ENCODE peak calls at places on chromosomes 6 and 20, in ten cellular contexts. One of them, this sample, is unnamed.

GRCh38 chr6:160077526-160077925 is 44.1 kb upstream of the SLC22A1 start:
- DNase-seq in NCI-H2171 treated with DMSO at 0.1 percent for 48 hours: no peak
- DNase-seq in mucosa of descending colon: no peak
- DNase-seq in lung microvascular endothelial cell: no peak
- DNase-seq in CD4-positive, CD25-positive, alpha-beta regulatory T cell: no peak
- DNase-seq in caudate nucleus: no peak
- DNase-seq in endothelial cell: no peak
- DNase-seq in AG04450: peak
- DNase-seq in heart left ventricle: no peak
- DNase-seq in cardiac fibroblast: no peak
- DNase-seq in this sample: no peak

GRCh38 chr6:31586596-31586995 is 519 bp downstream of the LST1 start:
- DNase-seq in mucosa of descending colon: peak
- DNase-seq in cardiac fibroblast: no peak
- DNase-seq in NCI-H2171 treated with DMSO at 0.1 percent for 48 hours: no peak
- DNase-seq in CD4-positive, CD25-positive, alpha-beta regulatory T cell: peak
- DNase-seq in caudate nucleus: no peak
- DNase-seq in heart left ventricle: peak
- DNase-seq in lung microvascular endothelial cell: no peak
- DNase-seq in endothelial cell: no peak
- DNase-seq in AG04450: no peak
- DNase-seq in this sample: no peak

GRCh38 chr6:99575544-99576227 is 7.2 kb upstream of the CCNC start:
- DNase-seq in endothelial cell: no peak
- DNase-seq in lung microvascular endothelial cell: no peak
- DNase-seq in cardiac fibroblast: no peak
- DNase-seq in CD4-positive, CD25-positive, alpha-beta regulatory T cell: no peak
- DNase-seq in heart left ventricle: no peak
- DNase-seq in mucosa of descending colon: no peak
- DNase-seq in AG04450: no peak
- DNase-seq in caudate nucleus: no peak
- DNase-seq in NCI-H2171 treated with DMSO at 0.1 percent for 48 hours: no peak
- DNase-seq in this sample: no peak

GRCh38 chr6:63764318-63764916 is 128.8 kb downstream of the PHF3 start:
- DNase-seq in NCI-H2171 treated with DMSO at 0.1 percent for 48 hours: peak
- DNase-seq in mucosa of descending colon: no peak
- DNase-seq in cardiac fibroblast: peak
- DNase-seq in caudate nucleus: no peak
- DNase-seq in endothelial cell: no peak
- DNase-seq in lung microvascular endothelial cell: peak
- DNase-seq in heart left ventricle: no peak
- DNase-seq in AG04450: peak
- DNase-seq in CD4-positive, CD25-positive, alpha-beta regulatory T cell: peak
- DNase-seq in this sample: peak

GRCh38 chr6:99130897-99131873 is 183.4 kb upstream of the FBXL4 start:
- DNase-seq in mucosa of descending colon: no peak
- DNase-seq in CD4-positive, CD25-positive, alpha-beta regulatory T cell: no peak
- DNase-seq in AG04450: no peak
- DNase-seq in heart left ventricle: no peak
- DNase-seq in caudate nucleus: no peak
- DNase-seq in endothelial cell: no peak
- DNase-seq in cardiac fibroblast: no peak
- DNase-seq in lung microvascular endothelial cell: no peak
- DNase-seq in NCI-H2171 treated with DMSO at 0.1 percent for 48 hours: peak
- DNase-seq in this sample: no peak

GRCh38 chr20:63134201-63134612 is 81.7 kb downstream of the YTHDF1 start:
- DNase-seq in mucosa of descending colon: peak
- DNase-seq in caudate nucleus: no peak
- DNase-seq in lung microvascular endothelial cell: no peak
- DNase-seq in NCI-H2171 treated with DMSO at 0.1 percent for 48 hours: no peak
- DNase-seq in heart left ventricle: no peak
- DNase-seq in CD4-positive, CD25-positive, alpha-beta regulatory T cell: no peak
- DNase-seq in endothelial cell: no peak
- DNase-seq in AG04450: no peak
- DNase-seq in cardiac fibroblast: no peak
- DNase-seq in this sample: no peak

GRCh38 chr6:126664271-126664670 is 324.4 kb downstream of the CENPW start:
- DNase-seq in mucosa of descending colon: no peak
- DNase-seq in caudate nucleus: no peak
- DNase-seq in AG04450: no peak
- DNase-seq in heart left ventricle: no peak
- DNase-seq in lung microvascular endothelial cell: no peak
- DNase-seq in NCI-H2171 treated with DMSO at 0.1 percent for 48 hours: no peak
- DNase-seq in cardiac fibroblast: peak
- DNase-seq in endothelial cell: no peak
- DNase-seq in CD4-positive, CD25-positive, alpha-beta regulatory T cell: no peak
- DNase-seq in this sample: no peak

GRCh38 chr6:8437813-8438212 is 2.5 kb upstream of the SLC35B3 start:
- DNase-seq in lung microvascular endothelial cell: no peak
- DNase-seq in NCI-H2171 treated with DMSO at 0.1 percent for 48 hours: no peak
- DNase-seq in CD4-positive, CD25-positive, alpha-beta regulatory T cell: no peak
- DNase-seq in cardiac fibroblast: no peak
- DNase-seq in AG04450: no peak
- DNase-seq in mucosa of descending colon: no peak
- DNase-seq in caudate nucleus: no peak
- DNase-seq in endothelial cell: no peak
- DNase-seq in heart left ventricle: no peak
- DNase-seq in this sample: no peak

GRCh38 chr20:12111431-12112088 is 193.9 kb downstream of the BTBD3 start:
- DNase-seq in CD4-positive, CD25-positive, alpha-beta regulatory T cell: no peak
- DNase-seq in caudate nucleus: no peak
- DNase-seq in lung microvascular endothelial cell: no peak
- DNase-seq in cardiac fibroblast: no peak
- DNase-seq in NCI-H2171 treated with DMSO at 0.1 percent for 48 hours: no peak
- DNase-seq in AG04450: no peak
- DNase-seq in mucosa of descending colon: no peak
- DNase-seq in endothelial cell: no peak
- DNase-seq in heart left ventricle: no peak
- DNase-seq in this sample: no peak

GRCh38 chr6:121216928-121217327 is 117.4 kb downstream of the TBC1D32 start:
- DNase-seq in cardiac fibroblast: peak
- DNase-seq in CD4-positive, CD25-positive, alpha-beta regulatory T cell: no peak
- DNase-seq in lung microvascular endothelial cell: no peak
- DNase-seq in NCI-H2171 treated with DMSO at 0.1 percent for 48 hours: peak
- DNase-seq in AG04450: peak
- DNase-seq in heart left ventricle: no peak
- DNase-seq in caudate nucleus: no peak
- DNase-seq in endothelial cell: no peak
- DNase-seq in mucosa of descending colon: no peak
- DNase-seq in this sample: no peak

GRCh38 chr6:166008441-166009369 is 158.9 kb downstream of the TBXT start:
- DNase-seq in endothelial cell: no peak
- DNase-seq in lung microvascular endothelial cell: no peak
- DNase-seq in NCI-H2171 treated with DMSO at 0.1 percent for 48 hours: no peak
- DNase-seq in cardiac fibroblast: peak
- DNase-seq in AG04450: no peak
- DNase-seq in mucosa of descending colon: no peak
- DNase-seq in CD4-positive, CD25-positive, alpha-beta regulatory T cell: no peak
- DNase-seq in caudate nucleus: peak
- DNase-seq in heart left ventricle: no peak
- DNase-seq in this sample: no peak

GRCh38 chr6:82906489-82906888 is 159.2 kb downstream of the UBE3D start:
- DNase-seq in CD4-positive, CD25-positive, alpha-beta regulatory T cell: no peak
- DNase-seq in lung microvascular endothelial cell: peak
- DNase-seq in NCI-H2171 treated with DMSO at 0.1 percent for 48 hours: no peak
- DNase-seq in endothelial cell: no peak
- DNase-seq in heart left ventricle: no peak
- DNase-seq in mucosa of descending colon: no peak
- DNase-seq in caudate nucleus: no peak
- DNase-seq in AG04450: peak
- DNase-seq in cardiac fibroblast: peak
- DNase-seq in this sample: no peak

GRCh38 chr6:116191881-116192280 is 62.0 kb downstream of the TSPYL4 start:
- DNase-seq in AG04450: no peak
- DNase-seq in mucosa of descending colon: no peak
- DNase-seq in cardiac fibroblast: no peak
- DNase-seq in endothelial cell: no peak
- DNase-seq in CD4-positive, CD25-positive, alpha-beta regulatory T cell: no peak
- DNase-seq in heart left ventricle: no peak
- DNase-seq in caudate nucleus: no peak
- DNase-seq in NCI-H2171 treated with DMSO at 0.1 percent for 48 hours: no peak
- DNase-seq in lung microvascular endothelial cell: no peak
- DNase-seq in this sample: no peak

GRCh38 chr6:169983651-169984050 is 232.2 kb downstream of the ERMARD start:
- DNase-seq in heart left ventricle: no peak
- DNase-seq in mucosa of descending colon: peak
- DNase-seq in AG04450: no peak
- DNase-seq in endothelial cell: no peak
- DNase-seq in lung microvascular endothelial cell: no peak
- DNase-seq in CD4-positive, CD25-positive, alpha-beta regulatory T cell: no peak
- DNase-seq in caudate nucleus: no peak
- DNase-seq in NCI-H2171 treated with DMSO at 0.1 percent for 48 hours: no peak
- DNase-seq in cardiac fibroblast: no peak
- DNase-seq in this sample: no peak

GRCh38 chr6:6547111-6547879 is 41.2 kb upstream of the LY86 start:
- DNase-seq in mucosa of descending colon: peak
- DNase-seq in endothelial cell: peak
- DNase-seq in heart left ventricle: peak
- DNase-seq in cardiac fibroblast: peak
- DNase-seq in NCI-H2171 treated with DMSO at 0.1 percent for 48 hours: peak
- DNase-seq in caudate nucleus: peak
- DNase-seq in lung microvascular endothelial cell: peak
- DNase-seq in CD4-positive, CD25-positive, alpha-beta regulatory T cell: peak
- DNase-seq in AG04450: peak
- DNase-seq in this sample: peak

GRCh38 chr6:98957440-98957839 is 9.7 kb upstream of the FBXL4 start:
- DNase-seq in mucosa of descending colon: peak
- DNase-seq in heart left ventricle: no peak
- DNase-seq in endothelial cell: peak
- DNase-seq in caudate nucleus: no peak
- DNase-seq in CD4-positive, CD25-positive, alpha-beta regulatory T cell: no peak
- DNase-seq in lung microvascular endothelial cell: peak
- DNase-seq in cardiac fibroblast: peak
- DNase-seq in NCI-H2171 treated with DMSO at 0.1 percent for 48 hours: no peak
- DNase-seq in AG04450: peak
- DNase-seq in this sample: peak

GRCh38 chr6:160124605-160125004 is 3.0 kb downstream of the SLC22A1 start:
- DNase-seq in lung microvascular endothelial cell: no peak
- DNase-seq in heart left ventricle: no peak
- DNase-seq in endothelial cell: no peak
- DNase-seq in caudate nucleus: no peak
- DNase-seq in NCI-H2171 treated with DMSO at 0.1 percent for 48 hours: no peak
- DNase-seq in cardiac fibroblast: no peak
- DNase-seq in mucosa of descending colon: no peak
- DNase-seq in AG04450: no peak
- DNase-seq in CD4-positive, CD25-positive, alpha-beta regulatory T cell: no peak
- DNase-seq in this sample: no peak

GRCh38 chr20:63522091-63522868 is 1.7 kb downstream of the PPDPF start:
- DNase-seq in AG04450: no peak
- DNase-seq in lung microvascular endothelial cell: no peak
- DNase-seq in CD4-positive, CD25-positive, alpha-beta regulatory T cell: no peak
- DNase-seq in cardiac fibroblast: no peak
- DNase-seq in endothelial cell: no peak
- DNase-seq in caudate nucleus: no peak
- DNase-seq in heart left ventricle: no peak
- DNase-seq in mucosa of descending colon: peak
- DNase-seq in NCI-H2171 treated with DMSO at 0.1 percent for 48 hours: no peak
- DNase-seq in this sample: no peak

GRCh38 chr20:32753731-32754130 is 8.5 kb upstream of the DNMT3B start:
- DNase-seq in heart left ventricle: no peak
- DNase-seq in NCI-H2171 treated with DMSO at 0.1 percent for 48 hours: no peak
- DNase-seq in AG04450: no peak
- DNase-seq in CD4-positive, CD25-positive, alpha-beta regulatory T cell: no peak
- DNase-seq in endothelial cell: no peak
- DNase-seq in lung microvascular endothelial cell: no peak
- DNase-seq in cardiac fibroblast: no peak
- DNase-seq in mucosa of descending colon: no peak
- DNase-seq in caudate nucleus: no peak
- DNase-seq in this sample: no peak

GRCh38 chr6:11368760-11369159 is 136.3 kb upstream of the NEDD9 start:
- DNase-seq in NCI-H2171 treated with DMSO at 0.1 percent for 48 hours: no peak
- DNase-seq in mucosa of descending colon: no peak
- DNase-seq in AG04450: no peak
- DNase-seq in lung microvascular endothelial cell: peak
- DNase-seq in CD4-positive, CD25-positive, alpha-beta regulatory T cell: peak
- DNase-seq in cardiac fibroblast: no peak
- DNase-seq in heart left ventricle: no peak
- DNase-seq in endothelial cell: no peak
- DNase-seq in caudate nucleus: no peak
- DNase-seq in this sample: no peak

GRCh38 chr20:35314460-35315198 is 22.4 kb upstream of the FAM83C start:
- DNase-seq in caudate nucleus: no peak
- DNase-seq in lung microvascular endothelial cell: no peak
- DNase-seq in CD4-positive, CD25-positive, alpha-beta regulatory T cell: no peak
- DNase-seq in NCI-H2171 treated with DMSO at 0.1 percent for 48 hours: peak
- DNase-seq in mucosa of descending colon: no peak
- DNase-seq in cardiac fibroblast: no peak
- DNase-seq in endothelial cell: no peak
- DNase-seq in AG04450: no peak
- DNase-seq in heart left ventricle: no peak
- DNase-seq in this sample: no peak